ENCODE peak calls at places on chromosome 1, in ten cellular contexts. R is stimulated activated CD4-positive, alpha-beta T cell treated with anti-CD3 and anti-CD28 coated beads, Interleukin-4, amount 100 ng/mL, for 48 hours; P is C1 segment of cervical spinal cord; W is activated T-helper 1 cell treated with anti-CD3 and anti-CD28 coated beads, Interleukin-12 subunit alpha, Interleukin-12 subunit beta, Interleukin-2, Interleukin-4 antibody, amounts not matched to agents 30 ng/mL and 10 ng/mL and 1 ng/mL, durations not matched to agents 14 hours and 24 hours and 36 hours; I is NCI-H1092 treated with DMSO at 0.1 percent for 48 hours; L is SK-N-DZ; F is substantia nigra; J is SK-N-SH; C is heart left ventricle; M is AG08395. N is an unnamed sample.

GRCh38 chr1:20120796-20121195 is 1.5 kb upstream of the PLA2G2D start:
- DNase-seq in R (no peak), P (no peak), W (no peak), I (no peak), L (no peak), F (no peak), J (no peak), C (no peak), M (no peak), N (no peak)

GRCh38 chr1:198443374-198444233 is 96.9 kb downstream of the ATP6V1G3 start:
- DNase-seq in R (no peak), P (no peak), W (no peak), I (no peak), L (no peak), F (no peak), J (no peak), C (no peak), M (peak), N (no peak)

GRCh38 chr1:115283681-115284146 is 54.3 kb downstream of the NGF start:
- DNase-seq in R (no peak), P (no peak), W (no peak), I (no peak), L (no peak), F (no peak), J (no peak), C (no peak), M (no peak), N (no peak)

GRCh38 chr1:206933333-206933945 is 11.7 kb upstream of the FCMR start:
- DNase-seq in R (peak), P (no peak), W (peak), I (no peak), L (no peak), F (no peak), J (peak), C (peak), M (no peak), N (no peak)

GRCh38 chr1:103145449-103145848 is 37.1 kb upstream of the COL11A1 start:
- DNase-seq in R (no peak), P (no peak), W (no peak), I (no peak), L (no peak), F (no peak), J (no peak), C (no peak), M (no peak), N (no peak)

GRCh38 chr1:70146488-70146887 is 58.9 kb downstream of the LRRC40 start:
- DNase-seq in R (no peak), P (no peak), W (no peak), I (no peak), L (no peak), F (no peak), J (no peak), C (no peak), M (no peak), N (no peak)

GRCh38 chr1:113444857-113445256 is 54.5 kb downstream of the MAGI3 start:
- DNase-seq in R (no peak), P (no peak), W (no peak), I (no peak), L (no peak), F (no peak), J (no peak), C (no peak), M (no peak), N (no peak)

GRCh38 chr1:177082855-177083741 is 81.4 kb downstream of the ASTN1 start:
- DNase-seq in R (no peak), P (no peak), W (no peak), I (no peak), L (no peak), F (no peak), J (peak), C (no peak), M (peak), N (no peak)

GRCh38 chr1:13224480-13225060 is 1.4 kb downstream of the PRAMEF18 start:
- DNase-seq in R (no peak), P (no peak), W (no peak), I (no peak), L (no peak), F (no peak), J (no peak), C (no peak), M (no peak), N (no peak)

N was measured in GM19239.